ENCODE peak calls at places on chromosome 1, in seven cellular contexts. X, I, V, L, R, O and S are unnamed samples.

GRCh38 chr1:16013220-16013907 is 4.5 kb downstream of the HSPB7 start:
- DNase-seq in X (peak), I (peak), V (no peak), L (peak), R (peak), O (peak), S (no peak)

GRCh38 chr1:35243681-35244080 is 24.8 kb upstream of the ZMYM4 start:
- DNase-seq in X (no peak), I (no peak), V (no peak), L (no peak), R (no peak), O (no peak), S (no peak)

GRCh38 chr1:239719642-239720258 is 333.4 kb downstream of the CHRM3 start:
- DNase-seq in X (no peak), I (no peak), V (no peak), L (no peak), R (no peak), O (no peak), S (no peak)

GRCh38 chr1:187203257-187203656 is 374.5 kb downstream of the PLA2G4A start:
- DNase-seq in X (peak), I (no peak), V (no peak), L (peak), R (peak), O (no peak), S (no peak)

GRCh38 chr1:223500560-223501425 is 107.6 kb downstream of the CCDC185 start:
- DNase-seq in X (peak), I (no peak), V (peak), L (peak), R (no peak), O (no peak), S (no peak)

GRCh38 chr1:39431927-39432326 is 59.5 kb upstream of the BMP8A start:
- DNase-seq in X (peak), I (no peak), V (no peak), L (peak), R (peak), O (no peak), S (no peak)

GRCh38 chr1:5934058-5934884 is 58.0 kb downstream of the NPHP4 start:
- DNase-seq in X (no peak), I (no peak), V (no peak), L (no peak), R (no peak), O (no peak), S (no peak)

GRCh38 chr1:85628791-85629531 is 48.4 kb downstream of the CCN1 start:
- DNase-seq in X (peak), I (peak), V (peak), L (peak), R (no peak), O (no peak), S (no peak)

GRCh38 chr1:53380296-53380695 is 52.4 kb upstream of the LRP8 start:
- DNase-seq in X (no peak), I (no peak), V (no peak), L (no peak), R (no peak), O (no peak), S (no peak)

GRCh38 chr1:218705911-218706893 is 361.1 kb downstream of the TGFB2 start:
- DNase-seq in X (peak), I (no peak), V (peak), L (peak), R (no peak), O (no peak), S (no peak)

GRCh38 chr1:167263784-167264464 is 43.2 kb downstream of the POU2F1 start:
- DNase-seq in X (no peak), I (no peak), V (no peak), L (no peak), R (peak), O (no peak), S (no peak)

GRCh38 chr1:117664314-117664713 is 58.5 kb downstream of the TENT5C start:
- DNase-seq in X (no peak), I (no peak), V (no peak), L (no peak), R (peak), O (no peak), S (no peak)

GRCh38 chr1:111777301-111777700 is 21.6 kb downstream of the DDX20 start:
- DNase-seq in X (no peak), I (no peak), V (no peak), L (no peak), R (no peak), O (no peak), S (no peak)

GRCh38 chr1:219731771-219732170 is 118.9 kb upstream of the ZC3H11B start:
- DNase-seq in X (no peak), I (no peak), V (no peak), L (no peak), R (no peak), O (no peak), S (no peak)

GRCh38 chr1:11540773-11541160 is 61.8 kb downstream of the DISP3 start:
- DNase-seq in X (no peak), I (no peak), V (no peak), L (no peak), R (no peak), O (no peak), S (no peak)

GRCh38 chr1:13774121-13774520 is 74.1 kb downstream of the PRDM2 start:
- DNase-seq in X (no peak), I (no peak), V (no peak), L (no peak), R (no peak), O (no peak), S (no peak)

GRCh38 chr1:218090459-218090858 is 194.6 kb upstream of the RRP15 start:
- DNase-seq in X (no peak), I (no peak), V (no peak), L (no peak), R (no peak), O (no peak), S (no peak)

GRCh38 chr1:218201004-218201403 is 84.1 kb upstream of the RRP15 start:
- DNase-seq in X (no peak), I (no peak), V (no peak), L (no peak), R (no peak), O (no peak), S (no peak)

GRCh38 chr1:222387020-222387816 is 160.7 kb downstream of the HHIPL2 start:
- DNase-seq in X (no peak), I (no peak), V (no peak), L (no peak), R (peak), O (peak), S (peak)

GRCh38 chr1:85607126-85607912 is 26.8 kb downstream of the CCN1 start:
- DNase-seq in X (peak), I (no peak), V (peak), L (peak), R (no peak), O (peak), S (no peak)

GRCh38 chr1:185917646-185918045 is 183.5 kb downstream of the HMCN1 start:
- DNase-seq in X (peak), I (no peak), V (no peak), L (peak), R (peak), O (peak), S (no peak)

GRCh38 chr1:24864409-24864808 is 65.7 kb downstream of the RUNX3 start:
- DNase-seq in X (no peak), I (no peak), V (no peak), L (no peak), R (no peak), O (peak), S (no peak)

GRCh38 chr1:11620405-11620804 is 33.8 kb downstream of the FBXO2 start:
- DNase-seq in X (no peak), I (no peak), V (no peak), L (no peak), R (no peak), O (no peak), S (no peak)

GRCh38 chr1:150161747-150162581 is 12.2 kb downstream of the PLEKHO1 start:
- DNase-seq in X (peak), I (no peak), V (no peak), L (peak), R (peak), O (no peak), S (no peak)

GRCh38 chr1:23419180-23419579 is 5.4 kb downstream of the TCEA3 start:
- DNase-seq in X (no peak), I (no peak), V (no peak), L (no peak), R (no peak), O (no peak), S (no peak)

GRCh38 chr1:41485605-41486004 is 1.1 kb upstream of the EDN2 start:
- DNase-seq in X (peak), I (peak), V (no peak), L (peak), R (no peak), O (no peak), S (no peak)

GRCh38 chr1:119136401-119136800 is 4.1 kb downstream of the WARS2 start:
- DNase-seq in X (peak), I (no peak), V (no peak), L (peak), R (no peak), O (no peak), S (no peak)

GRCh38 chr1:182664281-182664680 is 20.1 kb downstream of the RGS8 start:
- DNase-seq in X (no peak), I (no peak), V (no peak), L (no peak), R (no peak), O (no peak), S (no peak)

GRCh38 chr1:247576514-247576913 is 11.6 kb upstream of the OR2G2 start:
- DNase-seq in X (peak), I (no peak), V (no peak), L (no peak), R (peak), O (no peak), S (no peak)

GRCh38 chr1:191519519-191519918 is 638.7 kb upstream of the RGS18 start:
- DNase-seq in X (no peak), I (no peak), V (no peak), L (no peak), R (no peak), O (no peak), S (no peak)

GRCh38 chr1:45554198-45554597 is 3.6 kb downstream of the AKR1A1 start:
- DNase-seq in X (no peak), I (no peak), V (no peak), L (no peak), R (no peak), O (no peak), S (no peak)

GRCh38 chr1:26531651-26532131 is 2.1 kb downstream of the RPS6KA1 start:
- DNase-seq in X (no peak), I (no peak), V (no peak), L (no peak), R (no peak), O (peak), S (no peak)

GRCh38 chr1:24619376-24619775 is 23.7 kb upstream of the SRRM1 start:
- DNase-seq in X (no peak), I (no peak), V (no peak), L (no peak), R (no peak), O (no peak), S (no peak)

GRCh38 chr1:90761781-90762589 is 44.9 kb upstream of the BARHL2 start:
- DNase-seq in X (no peak), I (no peak), V (no peak), L (no peak), R (no peak), O (peak), S (no peak)

GRCh38 chr1:58782308-58783089 is 1.3 kb downstream of the JUN start:
- DNase-seq in X (peak), I (peak), V (no peak), L (peak), R (peak), O (peak), S (peak)

GRCh38 chr1:58575831-58576726 is 973 bp downstream of the TACSTD2 start:
- DNase-seq in X (no peak), I (no peak), V (no peak), L (no peak), R (no peak), O (no peak), S (no peak)

GRCh38 chr1:184025242-184025675 is 12.3 kb downstream of the COLGALT2 start:
- DNase-seq in X (peak), I (peak), V (peak), L (peak), R (no peak), O (no peak), S (no peak)

GRCh38 chr1:33682371-33682770 is 181.5 kb upstream of the HMGB4 start:
- DNase-seq in X (no peak), I (no peak), V (no peak), L (peak), R (no peak), O (no peak), S (no peak)

GRCh38 chr1:39213511-39214002 is 9.1 kb downstream of the MACF1 start:
- DNase-seq in X (peak), I (no peak), V (no peak), L (peak), R (no peak), O (no peak), S (no peak)

GRCh38 chr1:201016943-201017827 is 6.3 kb downstream of the KIF21B start:
- DNase-seq in X (no peak), I (no peak), V (no peak), L (no peak), R (peak), O (no peak), S (no peak)

GRCh38 chr1:115430717-115431116 is 92.7 kb upstream of the NGF start:
- DNase-seq in X (peak), I (no peak), V (peak), L (peak), R (no peak), O (no peak), S (no peak)
- TF ChIP-seq CTCF in X (no peak), I (no peak), V (no peak), L (no peak), R (no peak), O (no peak), S (no peak)

GRCh38 chr1:101653482-101653946 is 343.2 kb downstream of the OLFM3 start:
- DNase-seq in X (peak), I (no peak), V (no peak), L (no peak), R (peak), O (peak), S (no peak)
- TF ChIP-seq CTCF in X (peak), I (no peak), V (peak), L (peak), R (peak), O (peak), S (peak)

GRCh38 chr1:153669606-153670005 is 1.2 kb downstream of the ILF2 start:
- DNase-seq in X (no peak), I (no peak), V (no peak), L (no peak), R (no peak), O (no peak), S (no peak)

GRCh38 chr1:153670257-153670858 is 435 bp downstream of the ILF2 start:
- DNase-seq in X (no peak), I (no peak), V (no peak), L (no peak), R (no peak), O (no peak), S (no peak)

GRCh38 chr1:153663211-153663610 is 4.7 kb downstream of the SNAPIN start:
- DNase-seq in X (peak), I (no peak), V (no peak), L (peak), R (no peak), O (no peak), S (no peak)

GRCh38 chr1:153670859-153671622 is at the start of gene ILF2:
- DNase-seq in X (peak), I (peak), V (peak), L (peak), R (peak), O (peak), S (peak)

GRCh38 chr1:153667439-153667838 is 3.4 kb downstream of the ILF2 start:
- DNase-seq in X (no peak), I (no peak), V (no peak), L (no peak), R (no peak), O (no peak), S (no peak)
- TF ChIP-seq CTCF in X (no peak), I (no peak), V (no peak), L (no peak), R (no peak), O (no peak), S (no peak)

GRCh38 chr1:109929588-109930251 is 19.1 kb downstream of the CSF1 start:
- DNase-seq in X (no peak), I (no peak), V (no peak), L (no peak), R (no peak), O (no peak), S (no peak)

GRCh38 chr1:109928591-109929111 is 18.0 kb downstream of the CSF1 start:
- DNase-seq in X (peak), I (peak), V (no peak), L (peak), R (no peak), O (no peak), S (no peak)

GRCh38 chr1:109931189-109931672 is 20.6 kb downstream of the CSF1 start:
- DNase-seq in X (peak), I (peak), V (no peak), L (peak), R (no peak), O (peak), S (peak)

GRCh38 chr1:109929170-109929569 is 18.5 kb downstream of the CSF1 start:
- DNase-seq in X (no peak), I (no peak), V (no peak), L (no peak), R (no peak), O (no peak), S (no peak)

GRCh38 chr1:109930252-109930993 is 19.8 kb downstream of the CSF1 start:
- DNase-seq in X (no peak), I (no peak), V (no peak), L (no peak), R (no peak), O (no peak), S (no peak)
- TF ChIP-seq CTCF in X (peak), I (no peak), V (no peak), L (no peak), R (no peak), O (no peak), S (no peak)